ENCODE peak calls at places on chromosomes 2 and 18, in four cellular contexts. O, F, W and R are unnamed samples.

GRCh38 chr18:79662051-79662450 is 17.6 kb upstream of the CTDP1 start:
- DNase-seq in O (no peak), F (no peak), W (no peak), R (no peak)

GRCh38 chr2:44550571-44550970 is 188.8 kb downstream of the CAMKMT start:
- DNase-seq in O (no peak), F (no peak), W (peak; percentile 80), R (no peak)

GRCh38 chr2:232325324-232326273 is 53.0 kb upstream of the ALPP start:
- DNase-seq in O (no peak), F (peak; percentile 46), W (no peak), R (peak; percentile 57)

GRCh38 chr2:127165539-127165935 is 54.6 kb downstream of the CYP27C1 start:
- DNase-seq in O (no peak), F (no peak), W (no peak), R (no peak)

GRCh38 chr18:55079481-55080350 is 120.5 kb upstream of the CCDC68 start:
- DNase-seq in O (peak; percentile 60), F (no peak), W (no peak), R (peak; percentile 76)

GRCh38 chr2:2234398-2234797 is 96.7 kb downstream of the MYT1L start:
- DNase-seq in O (no peak), F (no peak), W (no peak), R (no peak)

GRCh38 chr2:170812716-170813585 is 3.7 kb upstream of the GAD1 start:
- DNase-seq in O (peak; percentile 56), F (peak; percentile 81), W (peak; percentile 75), R (peak; percentile 95)

GRCh38 chr2:127597984-127598380 is 48.0 kb upstream of the GPR17 start:
- DNase-seq in O (peak; percentile 62), F (peak; percentile 64), W (peak; percentile 19), R (peak; percentile 43)

GRCh38 chr18:37364237-37364636 is 201.4 kb downstream of the CELF4 start:
- DNase-seq in O (no peak), F (no peak), W (no peak), R (no peak)

GRCh38 chr2:217249490-217250451 is 389.9 kb upstream of the TNP1 start:
- DNase-seq in O (no peak), F (no peak), W (no peak), R (peak; percentile 30)

GRCh38 chr18:7946724-7947377 is 379.7 kb downstream of the PTPRM start:
- DNase-seq in O (peak; percentile 74), F (peak; percentile 72), W (peak; percentile 74), R (peak; percentile 95)

DNA sequence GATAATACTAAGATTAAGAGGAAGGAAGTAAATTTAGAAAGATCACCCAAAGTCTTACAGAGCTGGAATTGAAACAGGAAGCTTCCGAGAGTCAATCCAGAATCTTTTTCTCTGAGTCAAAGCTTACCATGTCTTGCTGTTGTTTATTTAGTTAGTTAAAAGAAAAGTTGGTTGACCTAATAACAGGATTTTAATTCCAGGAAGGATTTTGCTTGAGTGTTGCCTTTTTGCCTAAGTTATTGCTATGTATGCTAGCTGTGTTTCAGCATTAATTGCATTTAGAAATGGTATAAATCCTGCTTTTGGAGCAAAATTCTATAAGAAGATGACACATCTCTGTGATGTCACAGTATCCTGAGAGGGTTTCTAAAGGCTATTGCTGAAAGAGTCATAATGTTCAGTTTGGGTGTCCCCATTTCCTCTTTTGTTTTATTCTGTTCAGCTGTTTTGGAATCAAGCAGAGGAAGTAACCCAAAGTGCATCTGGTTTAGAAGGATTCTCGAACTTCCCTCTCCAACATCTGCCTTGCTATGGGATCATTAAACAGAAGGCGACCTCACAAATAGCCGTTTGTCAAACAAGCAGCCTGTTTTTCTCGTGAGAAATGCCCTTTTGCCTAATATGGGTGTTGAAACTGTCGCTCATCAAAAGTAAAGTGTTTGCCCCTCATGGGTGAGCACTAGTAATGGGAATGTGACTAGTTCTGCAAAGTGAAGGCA is 271.5 kb upstream of the MMADHC start:
- DNase-seq in O (peak; percentile 41), F (peak; percentile 35), W (peak; percentile 71), R (peak; percentile 66)
- H3K4me3 ChIP-seq in O (no peak overlapping the region), F (no peak overlapping the region), W (no peak overlapping the region), R (no peak overlapping the region)

DNA sequence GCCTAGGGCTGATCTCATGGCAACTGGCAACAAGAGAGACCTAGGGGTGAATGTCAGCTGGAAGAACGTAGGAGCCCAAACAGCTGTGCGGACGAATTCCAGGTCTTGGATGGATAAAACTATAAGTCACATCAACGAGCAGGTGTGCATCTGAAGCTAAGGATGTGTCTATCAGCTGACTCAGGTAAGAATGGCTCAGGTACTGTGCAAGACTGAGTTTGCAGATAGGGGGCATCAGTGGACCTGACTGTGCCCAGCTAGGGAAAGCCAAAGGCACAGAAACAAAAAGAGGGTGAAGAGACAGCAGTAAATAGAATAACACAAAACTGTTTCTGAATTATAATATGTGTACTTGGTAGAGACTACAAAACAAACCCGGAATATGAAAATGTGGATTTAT is 357.3 kb downstream of the ZEB2 start:
- DNase-seq in O (no peak), F (no peak), W (peak; percentile 54), R (peak; percentile 23)
- TF ChIP-seq CTCF in O (no peak), F (peak; percentile 57), W (peak; percentile 80), R (peak; percentile 61)

GRCh38 chr2:200378652-200379290 is 72.3 kb downstream of the SPATS2L start:
- DNase-seq in O (peak; percentile 84), F (no peak), W (no peak), R (no peak)

GRCh38 chr2:200377143-200377773 is 70.8 kb downstream of the SPATS2L start:
- DNase-seq in O (no peak), F (no peak), W (no peak), R (no peak)

GRCh38 chr2:200379481-200380120 is 73.1 kb downstream of the SPATS2L start:
- DNase-seq in O (no peak), F (no peak), W (peak; percentile 71), R (no peak)

GRCh38 chr2:200376422-200377142 is 70.1 kb downstream of the SPATS2L start:
- DNase-seq in O (no peak), F (no peak), W (no peak), R (no peak)

DNA sequence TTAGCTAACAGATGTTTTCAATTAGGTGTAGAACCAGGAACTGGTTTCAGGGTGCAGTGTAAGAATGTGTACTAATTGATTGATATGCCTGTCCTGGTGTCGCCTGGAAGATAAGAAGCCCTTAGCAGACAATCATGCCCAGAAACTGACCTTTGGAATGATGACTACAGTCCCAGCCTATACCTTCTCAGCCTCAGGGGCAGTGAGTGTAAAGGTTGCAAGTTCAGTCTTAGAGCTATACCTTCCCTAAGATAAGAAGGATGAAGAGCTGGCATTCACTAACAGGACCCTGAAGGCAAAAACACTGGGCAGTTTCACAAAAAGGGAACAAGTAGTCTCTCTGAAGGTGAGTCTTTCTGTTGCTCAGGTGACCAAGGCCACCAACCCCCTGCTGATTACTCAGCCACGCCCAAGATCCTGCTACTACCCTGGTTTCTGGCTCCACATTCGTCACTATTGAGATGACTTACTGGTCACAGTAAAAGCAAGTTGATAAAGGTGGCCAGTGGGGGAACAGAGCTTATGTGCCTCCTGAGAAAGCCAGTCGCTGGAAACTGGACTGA is 71.4 kb downstream of the SPATS2L start:
- DNase-seq in O (no peak), F (no peak), W (no peak), R (no peak)
- H3K4me3 ChIP-seq in O (no peak overlapping the region), F (no peak overlapping the region), W (no peak overlapping the region), R (no peak overlapping the region)

GRCh38 chr2:142058149-142058548 is 72.7 kb downstream of the LRP1B start:
- DNase-seq in O (no peak), F (no peak), W (no peak), R (peak; percentile 5)

GRCh38 chr2:142056784-142057183 is 74.0 kb downstream of the LRP1B start:
- DNase-seq in O (no peak), F (no peak), W (no peak), R (no peak)

GRCh38 chr2:142048581-142048980 is 82.2 kb downstream of the LRP1B start:
- DNase-seq in O (peak; percentile 44), F (no peak), W (peak; percentile 4), R (no peak)

DNA sequence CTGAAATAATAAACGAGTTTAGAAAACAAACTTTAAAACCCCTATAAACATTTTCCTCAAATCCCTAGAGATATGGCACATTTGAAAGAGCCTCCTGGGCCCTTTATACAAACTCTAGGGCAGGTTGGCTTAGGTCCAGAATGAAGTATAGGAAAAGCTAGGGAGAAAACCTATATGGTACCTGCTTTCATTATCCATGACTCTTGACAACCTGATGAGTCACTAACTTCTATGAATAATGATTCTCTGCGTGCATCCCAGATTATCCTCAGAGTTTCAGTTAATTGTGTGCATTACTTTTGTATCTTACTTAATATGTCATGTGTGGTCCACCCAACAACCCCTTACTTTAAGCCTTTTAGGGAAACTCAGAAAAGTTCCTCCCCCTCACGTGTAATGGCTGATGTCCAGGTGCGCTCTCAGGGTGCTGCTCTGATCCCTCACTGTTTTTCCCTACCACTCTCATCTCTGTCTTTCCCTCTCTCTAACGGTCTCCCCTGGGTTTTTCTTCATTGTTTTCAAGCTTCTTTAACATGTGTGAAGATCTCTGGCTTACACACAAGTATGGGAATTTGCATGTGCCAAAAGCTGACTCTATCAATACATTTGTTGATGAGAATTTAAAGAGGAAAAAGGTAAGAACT is 78.5 kb downstream of the LRP1B start:
- DNase-seq in O (no peak), F (no peak), W (peak; percentile 22), R (no peak)
- TF ChIP-seq CTCF in O (no peak), F (no peak), W (no peak), R (no peak)

DNA sequence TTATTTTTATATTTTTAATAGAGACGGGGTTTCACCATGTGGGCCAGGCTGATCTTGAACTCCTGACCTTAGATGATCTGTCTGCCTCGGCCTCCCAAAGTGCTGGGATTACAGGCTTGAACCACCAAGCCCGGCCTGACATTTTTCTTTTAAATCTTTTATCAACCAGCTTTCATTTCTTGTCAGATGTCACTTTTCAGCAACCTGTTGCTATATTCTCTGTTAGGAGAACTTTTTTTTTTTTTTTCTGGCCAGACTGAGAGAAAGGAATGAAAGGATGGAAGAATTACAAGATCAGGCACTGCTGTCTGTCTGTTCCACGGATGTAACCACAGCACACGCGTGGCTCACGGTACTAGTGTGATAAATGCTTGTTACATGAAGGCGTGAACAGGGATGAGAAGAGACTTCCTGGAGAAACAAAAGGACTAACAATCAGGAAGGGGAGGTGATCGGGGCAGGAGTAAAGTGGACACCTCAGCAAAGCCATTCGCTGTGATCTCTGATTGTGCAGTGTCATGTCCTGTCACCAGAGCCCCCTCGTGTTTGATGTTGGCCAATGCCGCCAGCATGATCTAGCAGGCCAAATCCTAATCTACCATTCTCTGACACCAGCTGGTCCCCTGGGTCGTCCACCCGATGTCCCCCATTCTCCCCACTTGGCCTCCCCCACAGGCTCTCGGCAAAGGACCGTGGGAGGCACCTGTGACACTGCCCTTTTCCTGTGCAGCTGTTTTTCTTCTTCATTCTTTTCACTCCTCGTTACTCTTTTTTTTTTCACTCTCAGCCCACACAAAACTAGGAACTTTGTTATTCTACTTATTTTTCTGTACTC is 146.6 kb downstream of the TGIF1 start:
- DNase-seq in O (peak; percentile 39), F (peak; percentile 30), W (peak; percentile 44), R (peak; percentile 36)
- H3K4me3 ChIP-seq in O (no peak overlapping the region), F (no peak overlapping the region), W (peak overlapping the region; percentile 2), R (no peak overlapping the region)